ENCODE peak calls at places on chromosomes 1 and 21, in ten cellular contexts. O, H, P, N, X, F, G, R, Y and T are unnamed samples. For H3K9me3, the result is how much of the 10 kb centered on the place peaks cover.

GRCh38 chr1:206685256-206685748 is 597 bp downstream of the MAPKAPK2 start:
- DNase-seq in O (peak), H (peak), P (peak), N (no peak), X (no peak), F (peak), G (peak), R (peak), Y (no peak), T (peak)

GRCh38 chr1:167127236-167127635 is 33.4 kb downstream of the STYXL2 start:
- DNase-seq in O (no peak), H (no peak), P (no peak), N (no peak), X (no peak), F (no peak), G (no peak), R (no peak), Y (no peak), T (no peak)

GRCh38 chr1:236057546-236057945 is 7.3 kb downstream of the NID1 start:
- DNase-seq in O (no peak), H (no peak), P (no peak), N (no peak), X (no peak), F (no peak), G (no peak), R (no peak), Y (no peak), T (no peak)

GRCh38 chr21:45715441-45715840 is 71.9 kb downstream of the PCBP3 start:
- DNase-seq in O (no peak), H (no peak), P (no peak), N (no peak), X (no peak), F (no peak), G (no peak), R (no peak), Y (no peak), T (no peak)

GRCh38 chr1:43868741-43869067 is 64.9 kb upstream of the ARTN start:
- DNase-seq in O (no peak), H (no peak), P (no peak), N (no peak), X (peak), F (no peak), G (no peak), R (no peak), Y (no peak), T (no peak)

GRCh38 chr1:16926491-16927195 is 4.9 kb downstream of the CROCC start:
- DNase-seq in O (no peak), H (no peak), P (no peak), N (no peak), X (no peak), F (no peak), G (no peak), R (no peak), Y (no peak), T (peak)

GRCh38 chr21:45248893-45249381 is 38.8 kb downstream of the POFUT2 start:
- DNase-seq in O (peak), H (no peak), P (no peak), N (peak), X (peak), F (no peak), G (no peak), R (no peak), Y (peak), T (peak)

GRCh38 chr21:19853709-19854575 is 1144.3 kb upstream of the NCAM2 start:
- DNase-seq in O (no peak), H (no peak), P (no peak), N (no peak), X (peak), F (no peak), G (no peak), R (no peak), Y (no peak), T (no peak)

GRCh38 chr21:38982096-38982495 is 176.4 kb downstream of the ETS2 start:
- DNase-seq in O (no peak), H (no peak), P (no peak), N (no peak), X (peak), F (no peak), G (no peak), R (no peak), Y (no peak), T (no peak)

GRCh38 chr1:85244271-85245053 is 15.0 kb downstream of the C1orf52 start:
- DNase-seq in O (no peak), H (no peak), P (no peak), N (no peak), X (peak), F (no peak), G (no peak), R (no peak), Y (no peak), T (no peak)

GRCh38 chr21:25029580-25029979 is 577.7 kb downstream of the MRPL39 start:
- DNase-seq in O (no peak), H (no peak), P (no peak), N (no peak), X (no peak), F (no peak), G (no peak), R (no peak), Y (no peak), T (no peak)

GRCh38 chr1:229229721-229230135 is 41.2 kb upstream of the RAB4A start:
- DNase-seq in O (no peak), H (no peak), P (peak), N (peak), X (peak), F (peak), G (no peak), R (no peak), Y (peak), T (peak)

GRCh38 chr1:216005916-216006315 is 417.3 kb downstream of the USH2A start:
- DNase-seq in O (no peak), H (no peak), P (no peak), N (no peak), X (no peak), F (no peak), G (no peak), R (no peak), Y (no peak), T (no peak)

GRCh38 chr1:6347641-6348487 is 45.7 kb downstream of the ACOT7 start:
- DNase-seq in O (peak), H (peak), P (no peak), N (no peak), X (peak), F (no peak), G (peak), R (peak), Y (peak), T (no peak)

GRCh38 chr1:207129053-207129452 is 25.0 kb downstream of the C4BPA start:
- DNase-seq in O (no peak), H (no peak), P (no peak), N (no peak), X (no peak), F (no peak), G (no peak), R (no peak), Y (no peak), T (no peak)

GRCh38 chr1:40185951-40186864 is 25.0 kb downstream of the RLF start:
- DNase-seq in O (no peak), H (peak), P (no peak), N (no peak), X (peak), F (no peak), G (peak), R (no peak), Y (no peak), T (no peak)

GRCh38 chr1:41164727-41165126 is 77.4 kb downstream of the SCMH1 start:
- DNase-seq in O (no peak), H (no peak), P (no peak), N (no peak), X (no peak), F (no peak), G (no peak), R (no peak), Y (no peak), T (no peak)

GRCh38 chr1:89125571-89126233 is at the start of gene GBP2:
- DNase-seq in O (no peak), H (no peak), P (no peak), N (no peak), X (peak), F (no peak), G (peak), R (peak), Y (peak), T (no peak)

GRCh38 chr1:216815239-216815955 is 92.2 kb upstream of the ESRRG start:
- DNase-seq in O (no peak), H (no peak), P (peak), N (no peak), X (peak), F (peak), G (no peak), R (no peak), Y (peak), T (no peak)

DNA sequence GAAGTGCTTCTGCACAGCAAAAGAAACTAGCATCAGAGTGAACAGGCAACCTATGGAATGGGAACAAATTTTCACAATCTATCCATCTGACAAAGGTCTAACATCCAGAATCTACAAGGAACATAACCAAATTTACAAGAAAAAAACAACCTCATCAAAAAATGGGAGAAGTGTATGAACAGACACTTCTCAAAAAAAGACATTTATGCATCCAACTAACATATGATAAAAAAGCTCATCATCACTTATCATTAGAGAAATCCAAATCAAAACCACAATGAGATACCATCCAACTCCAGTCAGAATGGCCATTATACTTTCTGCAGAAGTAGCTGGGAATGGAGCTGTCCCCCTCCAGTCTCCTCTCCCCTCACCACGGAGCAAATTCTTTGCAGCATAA is 2.9 kb upstream of the OR2M3 start:
- DNase-seq in O (no peak), H (no peak), P (no peak), N (no peak), X (no peak), F (no peak), G (no peak), R (no peak), Y (no peak), T (no peak)
- H3K9me3 ChIP-seq in O (under half), H (under half), P (under half), N (under half), X (under half), F (under half), G (under half), R (under half), Y (under half), T (under half)

DNA sequence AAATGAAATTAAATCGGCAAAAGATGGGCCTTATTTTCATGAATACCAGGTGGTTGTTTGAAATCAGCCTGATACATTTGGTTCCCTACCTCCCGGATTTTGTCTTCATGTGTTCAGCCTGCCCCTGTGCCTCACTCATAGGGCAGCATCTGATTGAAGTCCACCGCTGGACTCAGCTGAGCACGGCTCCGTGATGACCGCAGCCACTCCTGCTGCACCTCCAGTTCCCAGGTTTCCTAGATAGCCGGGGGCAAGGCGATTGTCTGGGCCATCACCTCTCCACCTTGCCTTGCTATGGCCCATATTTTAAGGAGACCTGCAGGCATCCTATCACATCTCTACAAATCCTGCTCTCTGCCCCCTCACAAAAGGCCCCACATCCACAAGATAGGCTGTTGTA is 563.8 kb downstream of the NUF2 start:
- DNase-seq in O (no peak), H (no peak), P (no peak), N (no peak), X (no peak), F (no peak), G (no peak), R (no peak), Y (no peak), T (no peak)
- H3K9me3 ChIP-seq in O (under half), H (under half), P (under half), N (under half), X (under half), F (under half), G (under half), R (under half), Y (under half), T (under half)

GRCh38 chr21:37346841-37347430 is 19.6 kb upstream of the DYRK1A start:
- DNase-seq in O (no peak), H (no peak), P (no peak), N (no peak), X (no peak), F (no peak), G (no peak), R (no peak), Y (no peak), T (no peak)

GRCh38 chr21:37350472-37350871 is 16.1 kb upstream of the DYRK1A start:
- DNase-seq in O (no peak), H (no peak), P (no peak), N (no peak), X (no peak), F (no peak), G (no peak), R (no peak), Y (no peak), T (no peak)

GRCh38 chr21:37348664-37349063 is 17.9 kb upstream of the DYRK1A start:
- DNase-seq in O (no peak), H (peak), P (no peak), N (no peak), X (peak), F (no peak), G (no peak), R (peak), Y (no peak), T (no peak)
- H3K9me3 ChIP-seq in O (under half), H (under half), P (under half), N (under half), X (under half), F (under half), G (under half), R (under half), Y (under half), T (under half)

DNA sequence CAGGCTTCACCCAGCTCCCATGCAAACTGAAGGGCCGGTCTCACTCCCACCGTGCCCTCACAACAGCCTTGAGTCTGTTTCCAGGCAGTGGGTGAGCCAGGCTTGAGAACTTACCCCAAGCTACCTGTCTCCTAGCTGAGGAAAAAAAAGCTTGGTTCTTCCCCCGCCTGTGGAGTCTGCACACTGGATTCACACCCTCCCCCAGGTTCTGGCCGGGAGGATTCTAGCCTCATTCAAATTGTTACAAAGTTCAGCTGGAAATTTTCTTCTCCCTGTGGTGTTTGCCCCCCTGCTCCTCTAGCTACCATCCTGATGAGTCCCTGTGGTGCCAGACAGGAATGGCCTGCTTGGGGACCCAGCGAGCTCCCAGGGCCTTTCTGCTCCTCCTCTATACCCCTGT is 471.7 kb downstream of the AGBL4 start:
- DNase-seq in O (no peak), H (no peak), P (no peak), N (no peak), X (no peak), F (no peak), G (no peak), R (no peak), Y (no peak), T (no peak)
- H3K9me3 ChIP-seq in O (under half), H (under half), P (under half), N (under half), X (under half), F (under half), G (under half), R (under half), Y (under half), T (under half)

DNA sequence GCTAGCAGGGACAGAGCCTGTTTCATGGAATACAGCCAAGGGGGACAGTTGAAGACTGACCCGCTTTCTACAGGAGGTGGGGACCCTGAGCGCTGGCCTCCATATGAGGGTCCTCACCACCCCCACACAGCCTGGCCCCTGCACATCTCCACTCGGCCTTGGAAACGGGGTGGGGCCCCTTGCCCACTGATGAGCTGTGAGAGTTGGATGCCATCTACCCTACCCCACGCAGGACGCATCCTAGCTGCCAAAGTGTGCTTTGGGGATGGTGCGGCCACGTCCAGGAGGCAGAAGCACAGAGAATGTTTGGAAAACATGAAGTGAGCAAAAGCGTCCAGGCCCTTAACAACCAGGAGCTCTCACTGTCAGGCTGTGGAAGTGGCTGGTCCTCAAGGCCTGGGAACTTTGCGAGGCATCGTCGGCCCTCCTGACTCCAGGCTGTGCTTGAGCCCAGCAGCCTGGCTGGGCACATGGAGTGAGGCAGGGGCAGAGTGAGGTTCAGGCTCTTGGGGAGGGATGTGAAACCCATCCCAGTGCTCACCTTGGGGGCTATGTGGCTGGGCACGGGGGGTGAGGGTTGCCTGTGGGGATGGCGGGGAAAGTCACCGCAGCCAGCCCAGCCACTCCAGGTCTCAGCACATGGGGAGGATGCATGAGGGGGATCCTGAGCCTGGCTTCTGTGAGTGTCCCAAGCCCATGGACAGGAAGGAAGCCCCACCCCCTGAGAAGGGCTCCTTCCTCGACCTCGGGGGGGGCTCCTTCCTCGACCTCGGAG is 14.8 kb downstream of the ACTRT2 start:
- DNase-seq in O (no peak), H (no peak), P (no peak), N (no peak), X (no peak), F (no peak), G (no peak), R (no peak), Y (no peak), T (no peak)
- H3K9me3 ChIP-seq in O (under half), H (under half), P (under half), N (under half), X (under half), F (under half), G (under half), R (under half), Y (under half), T (under half)

GRCh38 chr1:114620419-114620818 is 39.0 kb upstream of the BCAS2 start:
- DNase-seq in O (no peak), H (no peak), P (no peak), N (no peak), X (no peak), F (no peak), G (no peak), R (peak), Y (no peak), T (no peak)
- H3K9me3 ChIP-seq in O (under half), H (under half), P (under half), N (under half), X (under half), F (under half), G (under half), R (under half), Y (under half), T (under half)